ENCODE peak calls at places on chromosome 1, in four cellular contexts. A is spleen, Q is heart left ventricle, W is endothelial cell of umbilical vein. O is an unnamed sample.

GRCh38 chr1:116485976-116486375 is 84.8 kb downstream of the CD58 start:
- DNase-seq in Q (no peak), A (no peak), W (no peak), O (no peak)

GRCh38 chr1:244322791-244323521 is 128.8 kb downstream of the ADSS2 start:
- DNase-seq in A (no peak), W (peak; percentile 99), Q (no peak), O (peak; percentile 62)

GRCh38 chr1:94009304-94009703 is 100.1 kb upstream of the GCLM start:
- DNase-seq in A (no peak), Q (no peak), W (no peak), O (no peak)

GRCh38 chr1:21334214-21335087 is 44.2 kb upstream of the ECE1 start:
- DNase-seq in A (peak; percentile 96), Q (peak; percentile 81), W (peak; percentile 75), O (peak; percentile 67)

GRCh38 chr1:200290010-200290685 is 119.7 kb downstream of the ZNF281 start:
- DNase-seq in W (no peak), A (no peak), Q (no peak), O (peak; percentile 47)

GRCh38 chr1:40281852-40282251 is 23.8 kb downstream of the ZMPSTE24 start:
- DNase-seq in A (no peak), W (no peak), Q (no peak), O (no peak)

GRCh38 chr1:37931148-37931492 is 15.7 kb downstream of the INPP5B start:
- DNase-seq in W (no peak), Q (peak; percentile 35), A (no peak), O (no peak)

GRCh38 chr1:111596499-111596898 is 23.1 kb upstream of the RAP1A start:
- DNase-seq in A (peak; percentile 87), W (no peak), Q (no peak), O (no peak)

GRCh38 chr1:223872308-223872878 is 26.6 kb upstream of the TP53BP2 start:
- DNase-seq in W (no peak), A (no peak), Q (no peak), O (no peak)

GRCh38 chr1:7198664-7199063 is 413.4 kb downstream of the CAMTA1 start:
- DNase-seq in Q (no peak), A (no peak), W (no peak), O (no peak)

GRCh38 chr1:22850681-22851080 is 122.0 kb downstream of the LACTBL1 start:
- DNase-seq in W (peak; percentile 83), Q (peak; percentile 49), A (no peak), O (no peak)

GRCh38 chr1:242477944-242478343 is 46.6 kb downstream of the PLD5 start:
- DNase-seq in Q (no peak), A (no peak), W (no peak), O (no peak)

GRCh38 chr1:17952506-17952905 is 155.1 kb upstream of the IGSF21 start:
- DNase-seq in W (no peak), A (no peak), Q (no peak), O (no peak)
- H3K27me3 ChIP-seq in W (no peaks in the 10 kb centered on the region), A (no peaks in the 10 kb centered on the region), Q (peaks cover 42% of the 10 kb centered on the region), O (peaks cover 2% of the 10 kb centered on the region)

GRCh38 chr1:164480285-164480907 is 78.6 kb upstream of the PBX1 start:
- DNase-seq in W (no peak), Q (no peak), A (no peak), O (no peak)
- H3K27me3 ChIP-seq in W (no peaks in the 10 kb centered on the region), Q (no peaks in the 10 kb centered on the region), A (no peaks in the 10 kb centered on the region), O (no peaks in the 10 kb centered on the region)

GRCh38 chr1:194598098-194598497 is 1411.7 kb upstream of the B3GALT2 start:
- DNase-seq in A (no peak), Q (no peak), W (no peak), O (no peak)

DNA sequence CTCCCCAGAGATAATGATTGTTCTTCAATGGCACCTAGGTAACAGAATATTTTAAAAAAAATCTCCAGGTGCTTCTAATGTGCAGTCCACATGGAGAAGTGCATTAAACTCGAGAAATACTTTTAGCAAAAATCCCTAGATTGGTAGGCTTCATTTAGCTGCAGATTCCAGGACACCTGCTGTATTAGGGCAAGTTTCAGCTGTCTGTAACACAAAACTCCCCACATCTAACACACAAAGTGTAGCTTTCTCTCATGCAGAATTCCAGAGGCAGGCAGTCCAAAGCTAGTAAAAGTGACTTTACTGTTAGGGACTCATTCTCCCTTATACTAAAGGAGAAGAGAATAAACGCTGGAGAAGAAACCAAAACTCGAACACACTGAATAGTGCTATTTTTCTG is 1414.3 kb upstream of the B3GALT2 start:
- DNase-seq in Q (no peak), A (no peak), W (no peak), O (no peak)
- H3K27me3 ChIP-seq in Q (no peaks in the 10 kb centered on the region), A (no peaks in the 10 kb centered on the region), W (no peaks in the 10 kb centered on the region), O (no peaks in the 10 kb centered on the region)

GRCh38 chr1:156900896-156901589 is 7.5 kb downstream of the PEAR1 start:
- DNase-seq in Q (no peak), W (no peak), A (no peak), O (no peak)

GRCh38 chr1:156898151-156898550 is 4.6 kb downstream of the PEAR1 start:
- DNase-seq in Q (peak; percentile 71), W (peak; percentile 97), A (peak; percentile 85), O (no peak)

GRCh38 chr1:156898971-156899657 is 5.6 kb downstream of the PEAR1 start:
- DNase-seq in W (no peak), Q (no peak), A (no peak), O (no peak)

GRCh38 chr1:156901590-156901900 is 8.0 kb downstream of the PEAR1 start:
- DNase-seq in Q (no peak), W (no peak), A (no peak), O (no peak)

GRCh38 chr1:156900019-156900718 is 6.7 kb downstream of the PEAR1 start:
- DNase-seq in W (peak; percentile 57), Q (no peak), A (no peak), O (no peak)
- H3K27me3 ChIP-seq in W (no peaks in the 10 kb centered on the region), Q (no peaks in the 10 kb centered on the region), A (no peaks in the 10 kb centered on the region), O (no peaks in the 10 kb centered on the region)

GRCh38 chr1:177174921-177175634 is 4.3 kb downstream of the BRINP2 start:
- DNase-seq in W (no peak), Q (no peak), A (no peak), O (no peak)
- H3K27me3 ChIP-seq in W (peaks cover 14% of the 10 kb centered on the region), Q (peaks cover 31% of the 10 kb centered on the region), A (peaks cover 14% of the 10 kb centered on the region), O (peaks cover 22% of the 10 kb centered on the region)

GRCh38 chr1:156909671-156910070 is 10.8 kb upstream of the LRRC71 start:
- DNase-seq in Q (no peak), A (no peak), W (no peak), O (no peak)

GRCh38 chr1:156908955-156909354 is 11.5 kb upstream of the LRRC71 start:
- DNase-seq in A (no peak), W (no peak), Q (no peak), O (no peak)

GRCh38 chr1:156910309-156910782 is 10.1 kb upstream of the LRRC71 start:
- DNase-seq in A (no peak), Q (no peak), W (no peak), O (no peak)

GRCh38 chr1:156906206-156906910 is 12.8 kb downstream of the PEAR1 start:
- DNase-seq in A (no peak), Q (no peak), W (no peak), O (no peak)

DNA sequence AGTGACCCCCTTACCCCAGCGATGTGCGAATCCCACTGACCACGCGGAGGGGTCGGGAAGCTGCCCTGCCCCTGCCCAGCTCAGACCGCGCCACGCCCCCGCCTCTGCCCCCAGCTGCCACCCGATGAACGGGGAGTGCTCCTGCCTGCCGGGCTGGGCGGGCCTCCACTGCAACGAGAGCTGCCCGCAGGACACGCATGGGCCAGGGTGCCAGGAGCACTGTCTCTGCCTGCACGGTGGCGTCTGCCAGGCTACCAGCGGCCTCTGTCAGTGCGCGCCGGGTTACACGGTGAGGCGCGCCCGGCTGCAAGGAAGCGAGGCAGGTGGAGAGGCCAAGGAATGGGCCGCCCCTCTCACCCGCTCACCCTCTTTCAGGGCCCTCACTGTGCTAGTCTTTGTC is 11.9 kb upstream of the LRRC71 start:
- DNase-seq in A (no peak), W (no peak), Q (no peak), O (no peak)
- H3K27me3 ChIP-seq in A (no peaks in the 10 kb centered on the region), W (no peaks in the 10 kb centered on the region), Q (peaks cover 27% of the 10 kb centered on the region), O (no peaks in the 10 kb centered on the region)

GRCh38 chr1:25645641-25646400 is 29.2 kb downstream of the MAN1C1 start:
- DNase-seq in W (no peak), Q (no peak), A (no peak), O (no peak)

GRCh38 chr1:25642710-25643109 is 26.1 kb downstream of the MAN1C1 start:
- DNase-seq in W (peak; percentile 69), A (peak; percentile 87), Q (no peak), O (peak; percentile 46)

GRCh38 chr1:25647106-25647505 is 30.5 kb downstream of the MAN1C1 start:
- DNase-seq in W (no peak), Q (no peak), A (no peak), O (no peak)

GRCh38 chr1:25643962-25644361 is 27.4 kb downstream of the MAN1C1 start:
- DNase-seq in W (no peak), Q (no peak), A (no peak), O (no peak)

GRCh38 chr1:25644962-25645361 is 28.4 kb downstream of the MAN1C1 start:
- DNase-seq in Q (no peak), W (no peak), A (no peak), O (no peak)
- H3K27me3 ChIP-seq in Q (no peaks in the 10 kb centered on the region), W (peaks cover 16% of the 10 kb centered on the region), A (no peaks in the 10 kb centered on the region), O (no peaks in the 10 kb centered on the region)

DNA sequence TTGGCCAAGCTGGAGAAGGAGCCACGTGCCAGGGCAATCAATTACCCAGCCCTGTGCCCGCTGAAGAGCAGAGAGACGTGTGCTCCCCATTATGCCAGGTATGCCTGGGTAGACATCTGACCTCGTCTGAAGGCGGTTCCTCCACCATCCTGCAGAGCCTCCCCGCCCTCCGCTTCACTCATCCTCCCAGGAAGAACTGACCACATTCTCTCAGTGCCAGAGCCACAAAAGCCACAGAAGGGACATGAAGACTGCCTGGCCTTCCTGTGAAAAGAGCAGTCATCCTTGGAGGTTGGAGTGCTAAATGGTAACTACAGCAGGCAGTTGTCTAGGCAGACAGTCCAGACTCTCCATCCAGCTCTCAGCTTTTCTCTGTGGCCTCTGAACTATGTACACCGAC is 12.0 kb downstream of the SYT2 start:
- DNase-seq in A (no peak), W (no peak), Q (no peak), O (no peak)
- H3K27me3 ChIP-seq in A (no peaks in the 10 kb centered on the region), W (peaks cover 6% of the 10 kb centered on the region), Q (peaks cover 49% of the 10 kb centered on the region), O (no peaks in the 10 kb centered on the region)